ENCODE peak calls at places on chromosomes 2 and 18, in six cellular contexts. G is cardiac fibroblast, P is thoracic aorta, F is AG10803, O is AG09309, H is left ventricle myocardium inferior. R is an unnamed sample.

GRCh38 chr2:38583524-38583923 is 19.2 kb downstream of the HNRNPLL start:
- DNase-seq in G (no peak), P (no peak), F (no peak), O (no peak), H (no peak), R (no peak)

GRCh38 chr2:42063383-42064171 is 15.8 kb downstream of the PKDCC start:
- DNase-seq in G (peak; percentile 83), P (no peak), F (peak; percentile 93), O (peak; percentile 48), H (no peak), R (peak; percentile 68)

GRCh38 chr2:14451312-14451711 is 181.2 kb upstream of the LRATD1 start:
- DNase-seq in G (no peak), P (no peak), F (peak; percentile 3), O (no peak), H (no peak), R (no peak)

GRCh38 chr2:231012471-231012870 is 16.6 kb downstream of the SPATA3 start:
- DNase-seq in G (no peak), P (no peak), F (no peak), O (no peak), H (no peak), R (no peak)

GRCh38 chr2:72669121-72669520 is 156.7 kb downstream of the EXOC6B start:
- DNase-seq in G (peak; percentile 84), P (no peak), F (peak; percentile 82), O (peak; percentile 66), H (no peak), R (peak; percentile 86)

GRCh38 chr18:3798032-3798431 is 348.1 kb downstream of the TGIF1 start:
- DNase-seq in G (no peak), P (no peak), F (no peak), O (no peak), H (no peak), R (no peak)

GRCh38 chr2:207133493-207133861 is 32.3 kb downstream of the KLF7 start:
- DNase-seq in G (no peak), P (no peak), F (no peak), O (no peak), H (no peak), R (no peak)

GRCh38 chr2:1781291-1782080 is 37.2 kb upstream of the PXDN start:
- DNase-seq in G (no peak), P (no peak), F (no peak), O (no peak), H (no peak), R (no peak)

GRCh38 chr2:15588329-15588919 is 3.2 kb upstream of the DDX1 start:
- DNase-seq in G (peak; percentile 58), P (no peak), F (peak; percentile 56), O (peak; percentile 1), H (no peak), R (peak; percentile 77)

GRCh38 chr2:235026649-235027557 is 75.1 kb downstream of the SH3BP4 start:
- DNase-seq in G (peak; percentile 69), P (no peak), F (peak; percentile 73), O (no peak), H (peak; percentile 69), R (peak; percentile 23)
- H3K4me3 ChIP-seq in G (no peak overlapping the region), P (no peak overlapping the region), F (peak overlapping the region; percentile 52), O (no peak overlapping the region), H (peak overlapping the region; percentile 3), R (no peak overlapping the region)

GRCh38 chr18:7755753-7756475 is 188.8 kb downstream of the PTPRM start:
- DNase-seq in G (peak; percentile 76), P (no peak), F (peak; percentile 31), O (no peak), H (no peak), R (peak; percentile 79)
- TF ChIP-seq CTCF in G (peak; percentile 58), P (peak; percentile 37), F (peak; percentile 60), O (peak; percentile 36), H (peak; percentile 64), R (peak; percentile 71)

GRCh38 chr2:127569274-127570065 is 34.0 kb downstream of the MYO7B start:
- DNase-seq in G (peak; percentile 79), P (peak; percentile 66), F (peak; percentile 79), O (peak; percentile 18), H (no peak), R (peak; percentile 53)
- H3K4me3 ChIP-seq in G (no peak overlapping the region), P (peak overlapping the region; percentile 37), F (no peak overlapping the region), O (no peak overlapping the region), H (no peak overlapping the region), R (no peak overlapping the region)

DNA sequence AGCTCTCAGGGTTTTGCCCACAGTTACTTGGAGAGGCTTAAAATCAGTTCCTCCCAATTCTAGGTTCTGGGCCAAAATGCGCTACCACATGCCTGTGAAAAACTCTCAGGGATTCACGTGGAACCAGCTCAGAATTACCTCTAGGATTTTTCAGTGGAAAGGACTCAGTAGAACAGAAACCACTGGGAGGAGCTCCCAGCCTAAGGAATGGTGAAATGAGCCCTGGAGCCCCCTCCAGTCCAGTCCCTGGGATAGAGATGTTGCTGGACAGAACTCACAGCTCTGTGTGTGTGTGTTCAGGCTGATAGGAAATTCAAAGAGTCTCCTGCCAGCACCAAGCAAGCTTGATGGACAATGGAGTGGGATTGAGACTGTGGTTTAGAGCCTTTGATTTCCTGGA is 21.1 kb upstream of the SLC9A4 start:
- DNase-seq in G (peak; percentile 21), P (no peak), F (no peak), O (no peak), H (no peak), R (peak; percentile 20)
- TF ChIP-seq CTCF in G (no peak), P (no peak), F (no peak), O (no peak), H (no peak), R (no peak)

GRCh38 chr18:35691625-35692024 is 110.1 kb downstream of the GALNT1 start:
- DNase-seq in G (no peak), P (no peak), F (no peak), O (no peak), H (no peak), R (no peak)

GRCh38 chr18:35683021-35683420 is 101.5 kb downstream of the GALNT1 start:
- DNase-seq in G (no peak), P (no peak), F (peak; percentile 22), O (peak; percentile 14), H (no peak), R (no peak)

GRCh38 chr18:35692866-35693265 is 111.3 kb downstream of the GALNT1 start:
- DNase-seq in G (no peak), P (no peak), F (no peak), O (no peak), H (no peak), R (no peak)

GRCh38 chr18:35693829-35694228 is 112.3 kb downstream of the GALNT1 start:
- DNase-seq in G (no peak), P (no peak), F (no peak), O (no peak), H (no peak), R (no peak)

GRCh38 chr18:35688757-35689156 is 107.2 kb downstream of the GALNT1 start:
- DNase-seq in G (no peak), P (no peak), F (no peak), O (no peak), H (no peak), R (no peak)
- H3K4me3 ChIP-seq in G (no peak overlapping the region), P (no peak overlapping the region), F (no peak overlapping the region), O (no peak overlapping the region), H (no peak overlapping the region), R (no peak overlapping the region)

R was measured in choroid plexus epithelial cell.